ENCODE peak calls at places on chromosomes 16 and 17, in eight cellular contexts. X is iPS DF 6.9; Q is small intestine; F is CD8-positive, alpha-beta T cell; N is CD8-positive, alpha-beta memory T cell; J is adrenal gland; T is fibroblast of lung; W is tibial artery. E is an unnamed sample.

GRCh38 chr16:68275611-68276191 is 11.4 kb downstream of the SLC7A6 start:
- DNase-seq in T (no peak), F (peak; percentile 59), N (peak; percentile 85), W (no peak), Q (peak; percentile 35), J (no peak), X (no peak), E (no peak)

GRCh38 chr16:12680531-12680930 is 123.2 kb downstream of the CPPED1 start:
- DNase-seq in Q (no peak), T (no peak), W (no peak), J (no peak), N (no peak), F (no peak), X (no peak), E (no peak)

GRCh38 chr16:21226749-21227148 is 6.8 kb upstream of the ANKS4B start:
- DNase-seq in W (no peak), F (no peak), N (no peak), J (no peak), Q (no peak), T (no peak), X (no peak), E (no peak)

GRCh38 chr16:71626018-71626857 is at the start of gene MARVELD3:
- DNase-seq in F (peak; percentile 35), W (peak; percentile 64), Q (peak; percentile 89), J (peak; percentile 4), N (peak; percentile 12), X (peak; percentile 67), T (no peak), E (peak; percentile 80)

GRCh38 chr16:77212736-77213541 is 13.7 kb downstream of the SYCE1L start:
- DNase-seq in N (peak; percentile 74), T (peak; percentile 42), X (no peak), Q (peak; percentile 60), J (peak; percentile 54), F (peak; percentile 68), W (no peak), E (peak; percentile 68)

GRCh38 chr16:82137819-82138177 is 32.2 kb downstream of the MPHOSPH6 start:
- DNase-seq in N (no peak), F (no peak), T (no peak), J (no peak), W (no peak), X (no peak), Q (no peak), E (no peak)

GRCh38 chr17:80502578-80502877 is 26.1 kb upstream of the NPTX1 start:
- DNase-seq in F (no peak), Q (no peak), N (no peak), J (no peak), W (no peak), T (no peak), X (no peak), E (no peak)

GRCh38 chr17:18933102-18934058 is 18.6 kb upstream of the SLC5A10 start:
- DNase-seq in J (no peak), N (no peak), F (no peak), Q (no peak), X (no peak), T (no peak), W (no peak), E (no peak)

GRCh38 chr16:48592839-48593429 is 17.0 kb downstream of the N4BP1 start:
- DNase-seq in T (no peak), N (no peak), W (no peak), X (no peak), Q (no peak), F (no peak), J (no peak), E (no peak)

DNA sequence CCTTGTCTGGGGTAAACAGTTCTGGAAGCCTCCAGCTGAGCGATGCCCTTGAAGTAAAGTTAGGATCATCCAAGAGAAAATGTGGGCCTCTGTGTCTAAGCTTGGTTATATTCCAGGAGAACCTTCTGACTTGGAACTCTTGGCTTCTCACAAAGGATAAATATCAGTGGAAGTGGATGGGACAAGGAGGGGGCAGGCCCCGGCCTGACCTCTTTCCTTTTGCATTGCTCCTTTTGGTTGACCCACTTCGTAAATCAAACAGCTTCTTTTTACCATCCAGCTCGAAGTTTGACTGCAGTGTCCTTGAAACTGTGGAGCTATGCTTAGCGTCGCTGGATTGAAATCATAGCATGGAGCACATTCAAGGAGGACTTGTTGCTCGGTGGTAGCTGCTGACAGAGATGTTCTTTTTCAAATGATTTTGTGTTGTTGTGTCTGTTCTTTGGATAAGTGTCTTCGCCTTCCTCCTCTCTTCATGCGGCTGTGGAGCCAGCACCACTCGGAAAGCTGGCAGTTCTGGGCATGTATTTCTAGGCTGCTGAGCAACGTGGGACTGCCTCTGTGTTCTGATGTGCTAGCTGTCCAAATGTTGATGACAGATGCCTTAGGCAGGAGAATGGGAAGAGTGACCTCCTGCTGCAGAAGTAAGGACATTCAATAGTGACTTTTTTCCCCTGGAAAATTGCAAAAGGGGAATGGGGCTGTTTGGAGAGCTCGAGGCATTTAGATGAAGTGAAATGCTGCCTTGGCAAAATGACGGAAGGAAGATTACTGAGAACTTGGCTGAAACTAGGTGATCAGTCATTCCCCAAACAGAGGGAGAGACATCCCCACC is 4.5 kb downstream of the MINK1 start:
- DNase-seq in J (peak; percentile 44), N (no peak), F (no peak), W (no peak), T (no peak), Q (no peak), X (no peak), E (no peak)
- H3K4me1 ChIP-seq in J (peaks cover 60% of the 10 kb centered on the region), N (peaks cover 35% of the 10 kb centered on the region), F (peaks cover 40% of the 10 kb centered on the region), W (no peaks in the 10 kb centered on the region), T (peaks cover 8% of the 10 kb centered on the region), Q (peaks cover 3% of the 10 kb centered on the region), X (no peaks in the 10 kb centered on the region), E (peaks cover 4% of the 10 kb centered on the region)

DNA sequence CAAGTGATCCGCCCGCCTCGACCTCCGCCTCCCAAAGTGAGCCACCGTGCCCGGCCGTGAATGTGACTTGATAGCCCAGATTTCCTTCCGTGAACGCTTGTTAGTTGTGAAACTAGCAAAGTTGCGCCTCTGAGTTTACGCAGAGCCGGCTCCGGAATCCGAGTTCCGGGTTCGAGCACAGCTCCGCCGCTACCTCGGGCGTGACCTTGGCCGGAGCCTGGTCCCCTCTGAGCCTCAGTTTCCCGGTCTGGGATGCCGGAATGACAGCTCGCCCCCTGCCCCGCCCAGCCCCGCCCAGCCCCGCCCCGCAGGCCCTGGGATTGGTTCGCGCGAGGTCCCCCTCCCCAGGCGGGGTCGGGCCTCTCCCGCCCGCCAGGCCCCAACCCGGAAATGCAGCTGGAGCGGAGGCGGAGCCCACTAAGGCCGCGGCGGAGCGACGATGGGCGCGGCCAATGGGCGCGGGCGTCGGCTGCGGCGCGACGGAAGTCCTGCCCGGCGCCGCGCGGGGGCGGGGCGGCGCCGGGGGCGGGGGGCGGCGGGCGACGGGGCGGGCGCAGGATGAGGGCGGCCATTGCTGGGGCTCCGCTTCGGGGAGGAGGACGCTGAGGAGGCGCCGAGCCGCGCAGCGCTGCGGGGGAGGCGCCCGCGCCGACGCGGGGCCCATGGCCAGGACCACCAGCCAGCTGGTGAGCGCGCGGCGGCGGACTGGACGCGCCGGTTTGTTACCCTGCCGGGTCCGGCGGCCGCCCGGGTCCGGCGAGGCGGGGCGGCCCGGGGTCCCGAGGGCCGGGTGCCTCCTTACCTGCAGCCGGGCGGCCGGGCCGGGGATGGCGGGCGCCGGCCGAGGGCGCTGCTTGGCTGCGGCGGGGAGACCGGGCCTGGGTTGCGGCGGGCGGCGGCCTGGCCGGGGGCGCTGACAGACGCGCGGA is at the start of gene PDPK1:
- DNase-seq in Q (peak; percentile 95), N (peak; percentile 95), W (peak; percentile 97), T (peak; percentile 93), X (peak; percentile 90), F (peak; percentile 91), J (peak; percentile 95), E (peak; percentile 96)
- H3K4me1 ChIP-seq in Q (no peaks in the 10 kb centered on the region), N (peaks cover 29% of the 10 kb centered on the region), W (no peaks in the 10 kb centered on the region), T (peaks cover 27% of the 10 kb centered on the region), X (no peaks in the 10 kb centered on the region), F (peaks cover 31% of the 10 kb centered on the region), J (peaks cover 47% of the 10 kb centered on the region), E (peaks cover 2% of the 10 kb centered on the region)

GRCh38 chr17:34305606-34306005 is 13.6 kb upstream of the CCL8 start:
- DNase-seq in Q (no peak), N (no peak), X (no peak), T (peak; percentile 38), F (no peak), J (no peak), W (no peak), E (no peak)

GRCh38 chr17:34307110-34307509 is 12.1 kb upstream of the CCL8 start:
- DNase-seq in X (no peak), T (no peak), J (no peak), W (no peak), F (no peak), N (no peak), Q (no peak), E (no peak)

GRCh38 chr17:34303606-34304005 is 15.6 kb upstream of the CCL8 start:
- DNase-seq in N (no peak), X (no peak), T (no peak), J (no peak), W (no peak), F (no peak), Q (no peak), E (no peak)

GRCh38 chr17:34306466-34306865 is 12.8 kb upstream of the CCL8 start:
- DNase-seq in W (no peak), F (no peak), J (peak; percentile 64), N (no peak), T (peak; percentile 73), Q (peak; percentile 5), X (peak; percentile 25), E (no peak)

GRCh38 chr17:34305061-34305460 is 14.2 kb upstream of the CCL8 start:
- DNase-seq in X (no peak), Q (no peak), T (no peak), F (no peak), J (no peak), N (no peak), W (no peak), E (no peak)
- H3K4me1 ChIP-seq in X (no peaks in the 10 kb centered on the region), Q (no peaks in the 10 kb centered on the region), T (peaks cover 17% of the 10 kb centered on the region), F (no peaks in the 10 kb centered on the region), J (peaks cover 12% of the 10 kb centered on the region), N (no peaks in the 10 kb centered on the region), W (no peaks in the 10 kb centered on the region), E (no peaks in the 10 kb centered on the region)

GRCh38 chr16:1548727-1549126 is 15.3 kb downstream of the TMEM204 start:
- DNase-seq in X (no peak), W (no peak), J (no peak), N (no peak), Q (no peak), T (no peak), F (no peak), E (no peak)
- H3K4me1 ChIP-seq in X (no peaks in the 10 kb centered on the region), W (no peaks in the 10 kb centered on the region), J (peaks cover 65% of the 10 kb centered on the region), N (peaks cover 35% of the 10 kb centered on the region), Q (no peaks in the 10 kb centered on the region), T (peaks cover 13% of the 10 kb centered on the region), F (peaks cover 55% of the 10 kb centered on the region), E (no peaks in the 10 kb centered on the region)

GRCh38 chr17:81926451-81927144 is 937 bp downstream of the MAFG start:
- DNase-seq in N (peak; percentile 32), W (peak; percentile 91), F (peak; percentile 54), T (peak; percentile 82), Q (peak; percentile 96), X (no peak), J (peak; percentile 87), E (peak; percentile 92)
- H3K4me1 ChIP-seq in N (peaks cover 35% of the 10 kb centered on the region), W (peaks cover 11% of the 10 kb centered on the region), F (peaks cover 28% of the 10 kb centered on the region), T (peaks cover 23% of the 10 kb centered on the region), Q (peaks cover 13% of the 10 kb centered on the region), X (peaks cover 22% of the 10 kb centered on the region), J (peaks cover 46% of the 10 kb centered on the region), E (peaks cover 15% of the 10 kb centered on the region)

GRCh38 chr17:3335876-3336275 is 37.7 kb upstream of the OR3A1 start:
- DNase-seq in J (no peak), X (no peak), T (no peak), W (no peak), Q (no peak), F (no peak), N (no peak), E (no peak)
- H3K4me1 ChIP-seq in J (no peaks in the 10 kb centered on the region), X (no peaks in the 10 kb centered on the region), T (no peaks in the 10 kb centered on the region), W (no peaks in the 10 kb centered on the region), Q (no peaks in the 10 kb centered on the region), F (no peaks in the 10 kb centered on the region), N (no peaks in the 10 kb centered on the region), E (no peaks in the 10 kb centered on the region)

E was measured in right lobe of liver.